ENCODE peak calls at places on chromosomes 3 and 15, in nine cellular contexts. C is A549, G is heart left ventricle, R is IMR-90, D is H54, Q is stomach, O is sigmoid colon, S is suprapubic skin, B is ovary. Z is an unnamed sample.

GRCh38 chr15:59018833-59019232 is 31.4 kb downstream of the RNF111 start:
- DNase-seq in C (no peak), G (no peak), R (no peak), D (no peak), Q (no peak), O (no peak), S (no peak), B (no peak), Z (no peak)

GRCh38 chr3:152595975-152596832 is 238.7 kb upstream of the P2RY1 start:
- DNase-seq in C (no peak), G (peak; percentile 64), R (peak; percentile 62), D (no peak), Q (peak; percentile 42), O (peak; percentile 72), S (no peak), B (peak; percentile 72), Z (peak; percentile 35)

GRCh38 chr15:99931703-99932603 is 198.7 kb upstream of the LYSMD4 start:
- DNase-seq in C (no peak), G (no peak), R (no peak), D (no peak), Q (no peak), O (no peak), S (no peak), B (no peak), Z (no peak)

GRCh38 chr3:58249358-58250092 is 11.9 kb downstream of the ABHD6 start:
- DNase-seq in C (no peak), G (no peak), R (no peak), D (no peak), Q (peak; percentile 63), O (no peak), S (no peak), B (no peak), Z (no peak)

GRCh38 chr3:10933958-10934481 is 58.5 kb upstream of the SLC6A1 start:
- DNase-seq in C (peak; percentile 49), G (no peak), R (peak; percentile 45), D (peak; percentile 86), Q (no peak), O (peak; percentile 58), S (peak; percentile 61), B (no peak), Z (no peak)

GRCh38 chr3:9387322-9387655 is 10.1 kb upstream of the SETD5 start:
- DNase-seq in C (no peak), G (no peak), R (no peak), D (no peak), Q (no peak), O (no peak), S (no peak), B (no peak), Z (no peak)

GRCh38 chr3:4835616-4836043 is 143.6 kb upstream of the BHLHE40 start:
- DNase-seq in C (no peak), G (no peak), R (no peak), D (no peak), Q (no peak), O (no peak), S (no peak), B (no peak), Z (no peak)

GRCh38 chr3:11820540-11821041 is 26.1 kb downstream of the TAMM41 start:
- DNase-seq in C (no peak), G (no peak), R (peak; percentile 31), D (peak; percentile 58), Q (peak; percentile 37), O (no peak), S (no peak), B (peak; percentile 32), Z (peak; percentile 25)

GRCh38 chr3:127667119-127667681 is 5.6 kb upstream of the ABTB1 start:
- DNase-seq in C (no peak), G (no peak), R (no peak), D (no peak), Q (no peak), O (no peak), S (no peak), B (no peak), Z (no peak)

GRCh38 chr15:63491116-63491817 is 13.1 kb upstream of the USP3 start:
- DNase-seq in C (no peak), G (no peak), R (no peak), D (no peak), Q (no peak), O (no peak), S (no peak), B (no peak), Z (no peak)

GRCh38 chr15:45157056-45157455 is 27.3 kb downstream of the DUOX1 start:
- DNase-seq in C (no peak), G (no peak), R (peak; percentile 78), D (no peak), Q (no peak), O (no peak), S (no peak), B (no peak), Z (no peak)

GRCh38 chr3:148697311-148698189 is at the start of gene AGTR1:
- DNase-seq in C (peak; percentile 28), G (peak; percentile 83), R (peak; percentile 24), D (peak; percentile 21), Q (peak; percentile 28), O (peak; percentile 91), S (peak; percentile 92), B (peak; percentile 11), Z (no peak)
- TF ChIP-seq POLR2A in C (peak; percentile 23), G (no peak), R (no peak), D (peak; percentile 19), Q (no peak), O (no peak), S (peak; percentile 89), B (no peak), Z (no peak)

GRCh38 chr3:160450846-160451245 is 1.3 kb upstream of the TRIM59 start:
- DNase-seq in C (no peak), G (no peak), R (peak; percentile 93), D (peak; percentile 26), Q (no peak), O (no peak), S (no peak), B (no peak), Z (no peak)

GRCh38 chr3:160451602-160452001 is 2.0 kb upstream of the TRIM59 start:
- DNase-seq in C (no peak), G (no peak), R (no peak), D (no peak), Q (no peak), O (no peak), S (no peak), B (no peak), Z (no peak)

GRCh38 chr3:160448845-160449659 is 534 bp downstream of the TRIM59 start:
- DNase-seq in C (no peak), G (no peak), R (peak; percentile 55), D (no peak), Q (no peak), O (peak; percentile 68), S (peak; percentile 60), B (peak; percentile 22), Z (peak; percentile 44)

GRCh38 chr3:160447544-160447943 is 2.0 kb downstream of the TRIM59 start:
- DNase-seq in C (no peak), G (no peak), R (peak; percentile 52), D (no peak), Q (no peak), O (no peak), S (no peak), B (no peak), Z (no peak)

GRCh38 chr3:160449660-160450598 is at the start of gene TRIM59:
- DNase-seq in C (peak; percentile 99), G (peak; percentile 81), R (peak; percentile 97), D (peak; percentile 96), Q (peak; percentile 94), O (peak; percentile 95), S (peak; percentile 87), B (peak; percentile 75), Z (peak; percentile 99)
- TF ChIP-seq POLR2A in C (peak; percentile 74), G (no peak), R (peak; percentile 49), D (peak; percentile 45), Q (no peak), O (no peak), S (no peak), B (no peak), Z (peak; percentile 92)

GRCh38 chr3:52064561-52064960 is 8.2 kb upstream of the DUSP7 start:
- DNase-seq in C (no peak), G (no peak), R (no peak), D (no peak), Q (no peak), O (no peak), S (no peak), B (no peak), Z (no peak)

GRCh38 chr3:52061116-52061910 is 4.9 kb upstream of the DUSP7 start:
- DNase-seq in C (no peak), G (no peak), R (no peak), D (no peak), Q (peak; percentile 40), O (no peak), S (no peak), B (no peak), Z (no peak)

GRCh38 chr3:52059781-52060180 is 3.4 kb upstream of the DUSP7 start:
- DNase-seq in C (no peak), G (no peak), R (no peak), D (no peak), Q (no peak), O (no peak), S (no peak), B (no peak), Z (no peak)

GRCh38 chr3:52063026-52063723 is 6.8 kb upstream of the DUSP7 start:
- DNase-seq in C (no peak), G (no peak), R (no peak), D (no peak), Q (no peak), O (no peak), S (no peak), B (no peak), Z (no peak)

GRCh38 chr3:52062499-52062898 is 6.1 kb upstream of the DUSP7 start:
- DNase-seq in C (peak; percentile 58), G (no peak), R (peak; percentile 90), D (peak; percentile 98), Q (no peak), O (no peak), S (no peak), B (no peak), Z (no peak)
- TF ChIP-seq POLR2A in C (no peak), G (no peak), R (no peak), D (no peak), Q (no peak), O (no peak), S (no peak), B (no peak), Z (no peak)

GRCh38 chr3:101825904-101826445 is 23.3 kb upstream of the NFKBIZ start:
- DNase-seq in C (no peak), G (no peak), R (peak; percentile 45), D (no peak), Q (no peak), O (no peak), S (no peak), B (no peak), Z (no peak)

GRCh38 chr3:101829878-101830277 is 19.4 kb upstream of the NFKBIZ start:
- DNase-seq in C (no peak), G (no peak), R (no peak), D (no peak), Q (no peak), O (no peak), S (no peak), B (no peak), Z (no peak)

GRCh38 chr3:101828289-101828688 is 21.0 kb upstream of the NFKBIZ start:
- DNase-seq in C (no peak), G (no peak), R (no peak), D (no peak), Q (no peak), O (no peak), S (no peak), B (no peak), Z (no peak)

GRCh38 chr3:101829066-101829830 is 20.1 kb upstream of the NFKBIZ start:
- DNase-seq in C (no peak), G (peak; percentile 76), R (peak; percentile 85), D (no peak), Q (peak; percentile 42), O (peak; percentile 92), S (peak; percentile 79), B (peak; percentile 72), Z (no peak)

GRCh38 chr3:101827211-101828174 is 21.8 kb upstream of the NFKBIZ start:
- DNase-seq in C (no peak), G (peak; percentile 77), R (peak; percentile 84), D (no peak), Q (peak; percentile 78), O (peak; percentile 90), S (peak; percentile 85), B (peak; percentile 76), Z (no peak)
- TF ChIP-seq POLR2A in C (no peak), G (no peak), R (peak; percentile 83), D (peak; percentile 26), Q (peak; percentile 43), O (peak; percentile 49), S (peak; percentile 74), B (peak; percentile 42), Z (peak; percentile 99)